ENCODE peak calls at places on chromosome 6, in nine cellular contexts. R is esophagus squamous epithelium, T is upper lobe of right lung, N is GM23338, G is left ventricle myocardium inferior, P is heart left ventricle, Z is Panc1, O is cardiac muscle cell, H is kidney. F is an unnamed sample.

GRCh38 chr6:79152269-79152737 is 74.2 kb upstream of the PHIP start:
- DNase-seq in R (no peak), T (no peak), N (peak; percentile 97), G (no peak), P (no peak), Z (no peak), O (no peak), H (no peak), F (no peak)

GRCh38 chr6:11194399-11195274 is 37.8 kb downstream of the NEDD9 start:
- DNase-seq in R (no peak), T (no peak), N (peak; percentile 57), G (no peak), P (peak; percentile 46), Z (no peak), O (no peak), H (no peak), F (no peak)

GRCh38 chr6:100382767-100383195 is 81.9 kb downstream of the SIM1 start:
- DNase-seq in R (no peak), T (no peak), N (no peak), G (no peak), P (no peak), Z (no peak), O (no peak), H (no peak), F (no peak)

GRCh38 chr6:170129691-170130171 is 161.1 kb downstream of the DLL1 start:
- DNase-seq in R (no peak), T (peak; percentile 81), N (no peak), G (peak; percentile 83), P (peak; percentile 69), Z (no peak), O (peak; percentile 69), H (peak; percentile 84), F (no peak)

GRCh38 chr6:144476286-144476685 is 191.2 kb downstream of the UTRN start:
- DNase-seq in R (no peak), T (no peak), N (no peak), G (no peak), P (no peak), Z (no peak), O (no peak), H (no peak), F (no peak)

GRCh38 chr6:105209950-105210706 is 30.3 kb upstream of the POPDC3 start:
- DNase-seq in R (no peak), T (no peak), N (no peak), G (no peak), P (no peak), Z (no peak), O (peak; percentile 7), H (no peak), F (no peak)

GRCh38 chr6:138896104-138896756 is 91.8 kb downstream of the REPS1 start:
- DNase-seq in R (no peak), T (no peak), N (no peak), G (no peak), P (no peak), Z (no peak), O (no peak), H (no peak), F (no peak)

GRCh38 chr6:6843057-6843627 is 254.6 kb downstream of the LY86 start:
- DNase-seq in R (no peak), T (no peak), N (no peak), G (no peak), P (no peak), Z (no peak), O (no peak), H (no peak), F (no peak)

GRCh38 chr6:24524801-24525200 is 30.0 kb downstream of the ALDH5A1 start:
- DNase-seq in R (no peak), T (no peak), N (peak; percentile 83), G (no peak), P (no peak), Z (peak; percentile 36), O (peak; percentile 58), H (no peak), F (no peak)

GRCh38 chr6:34027445-34027936 is 118.4 kb downstream of the GRM4 start:
- DNase-seq in R (no peak), T (peak; percentile 75), N (peak; percentile 90), G (peak; percentile 25), P (peak; percentile 24), Z (no peak), O (peak; percentile 70), H (peak; percentile 78), F (no peak)

GRCh38 chr6:108589244-108589730 is 28.6 kb downstream of the FOXO3 start:
- DNase-seq in R (no peak), T (peak; percentile 85), N (peak; percentile 91), G (peak; percentile 74), P (peak; percentile 66), Z (peak; percentile 15), O (peak; percentile 71), H (peak; percentile 90), F (peak; percentile 71)

GRCh38 chr6:150922137-150922536 is 56.6 kb downstream of the MTHFD1L start:
- DNase-seq in R (no peak), T (no peak), N (no peak), G (no peak), P (no peak), Z (no peak), O (no peak), H (no peak), F (no peak)

GRCh38 chr6:137707590-137708360 is 159.3 kb upstream of the TNFAIP3 start:
- DNase-seq in R (peak; percentile 21), T (no peak), N (peak; percentile 80), G (peak; percentile 25), P (peak; percentile 72), Z (peak; percentile 25), O (peak; percentile 65), H (no peak), F (no peak)

DNA sequence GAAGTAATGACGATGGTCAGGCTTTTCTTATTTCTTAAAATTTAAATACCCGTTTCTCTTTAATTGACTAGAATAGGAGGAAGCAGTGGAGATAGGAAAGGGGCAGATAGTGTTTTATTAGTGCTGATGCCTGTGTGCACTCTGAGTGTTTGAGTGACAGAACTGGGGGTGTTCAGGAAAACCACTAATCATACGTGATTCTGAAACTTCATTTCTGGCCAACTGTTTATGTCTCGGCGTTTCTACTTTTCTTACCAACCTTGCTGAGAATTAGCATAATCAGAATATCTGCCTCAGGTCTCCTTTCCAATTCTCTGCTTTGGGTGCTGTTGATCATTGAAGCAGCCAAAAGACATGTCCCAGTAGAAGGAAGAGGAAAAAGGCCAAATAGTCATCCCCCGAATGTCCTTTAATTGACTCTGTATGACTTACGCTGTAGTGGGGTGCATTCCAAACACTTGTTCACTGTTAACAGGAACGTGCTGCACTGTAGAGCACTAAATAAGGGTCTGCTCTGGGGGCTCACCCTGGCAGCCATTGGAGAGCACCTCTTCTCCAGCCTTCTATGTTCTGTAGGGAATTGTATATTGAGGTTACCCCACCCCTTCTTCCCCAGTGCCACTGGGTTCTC is 152.9 kb downstream of the JARID2 start:
- DNase-seq in R (no peak), T (no peak), N (no peak), G (no peak), P (no peak), Z (no peak), O (peak; percentile 38), H (no peak), F (no peak)
- H3K27ac ChIP-seq in R (no peak overlapping the region), T (no peak overlapping the region), N (peak overlapping the region; percentile 11), G (no peak overlapping the region), P (no peak overlapping the region), Z (no peak overlapping the region), O (no peak overlapping the region), H (no peak overlapping the region), F (no peak overlapping the region)

GRCh38 chr6:296151-297122 is 4.2 kb downstream of the DUSP22 start:
- DNase-seq in R (no peak), T (peak; percentile 65), N (no peak), G (no peak), P (peak; percentile 44), Z (no peak), O (no peak), H (no peak), F (no peak)
- TF ChIP-seq CTCF in R (no peak), T (no peak), N (no peak), G (no peak), P (no peak), Z (no peak), O (no peak), H (no peak), F (peak; percentile 21)

GRCh38 chr6:3371222-3371949 is 85.5 kb downstream of the SLC22A23 start:
- DNase-seq in R (no peak), T (no peak), N (no peak), G (no peak), P (no peak), Z (no peak), O (no peak), H (no peak), F (no peak)

GRCh38 chr6:3373597-3374203 is 83.2 kb downstream of the SLC22A23 start:
- DNase-seq in R (no peak), T (no peak), N (no peak), G (no peak), P (no peak), Z (no peak), O (no peak), H (no peak), F (no peak)

GRCh38 chr6:3370361-3371221 is 86.3 kb downstream of the SLC22A23 start:
- DNase-seq in R (no peak), T (no peak), N (peak; percentile 28), G (no peak), P (no peak), Z (no peak), O (no peak), H (no peak), F (no peak)

GRCh38 chr6:3372184-3372846 is 84.5 kb downstream of the SLC22A23 start:
- DNase-seq in R (no peak), T (no peak), N (peak; percentile 43), G (no peak), P (no peak), Z (no peak), O (no peak), H (no peak), F (no peak)

GRCh38 chr6:3372912-3373554 is 83.8 kb downstream of the SLC22A23 start:
- DNase-seq in R (no peak), T (no peak), N (no peak), G (no peak), P (no peak), Z (no peak), O (no peak), H (no peak), F (no peak)
- H3K4me1 ChIP-seq in R (no peaks in the 10 kb centered on the region), T (no peaks in the 10 kb centered on the region), N (peaks cover 12% of the 10 kb centered on the region), G (peaks cover 7% of the 10 kb centered on the region), P (peaks cover 8% of the 10 kb centered on the region), Z (no peaks in the 10 kb centered on the region), O (peaks cover 7% of the 10 kb centered on the region), H (peaks cover 7% of the 10 kb centered on the region), F (no peaks in the 10 kb centered on the region)

GRCh38 chr6:46979206-46979605 is 57.5 kb upstream of the ADGRF5 start:
- DNase-seq in R (no peak), T (no peak), N (no peak), G (no peak), P (no peak), Z (no peak), O (no peak), H (no peak), F (no peak)

GRCh38 chr6:46985943-46986342 is 56.2 kb downstream of the ADGRF1 start:
- DNase-seq in R (no peak), T (no peak), N (no peak), G (no peak), P (no peak), Z (no peak), O (no peak), H (no peak), F (no peak)

DNA sequence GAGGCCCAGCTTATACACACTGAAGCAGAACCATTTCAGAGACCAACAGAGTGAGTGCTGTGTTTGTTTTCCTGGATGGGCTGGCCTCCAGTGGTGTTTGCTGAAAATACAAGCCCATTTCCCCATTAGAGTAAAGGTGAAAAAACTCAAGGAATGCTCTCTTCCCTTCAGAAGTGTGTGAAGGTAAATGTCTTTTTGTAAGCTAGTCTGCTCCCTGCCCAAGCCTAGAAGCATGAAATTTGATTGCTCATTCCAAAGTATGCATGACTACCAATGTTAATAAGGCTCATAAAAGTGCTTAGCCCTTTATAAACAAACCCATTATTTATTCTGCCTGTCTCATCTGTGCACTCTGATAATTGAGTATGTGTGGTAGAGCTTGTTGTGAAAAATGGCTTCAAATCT is 59.1 kb downstream of the ADGRF1 start:
- DNase-seq in R (no peak), T (no peak), N (peak; percentile 59), G (no peak), P (no peak), Z (peak; percentile 51), O (no peak), H (no peak), F (no peak)
- H3K27ac ChIP-seq in R (no peak overlapping the region), T (peak overlapping the region; percentile 84), N (no peak overlapping the region), G (no peak overlapping the region), P (no peak overlapping the region), Z (no peak overlapping the region), O (no peak overlapping the region), H (no peak overlapping the region), F (no peak overlapping the region)